ENCODE peak calls at places on chromosomes 5 and 9, in ten cellular contexts. U is tibial nerve, M is AG04450, Y is sigmoid colon, J is astrocyte, I is SJSA1, F is SK-N-SH, H is hepatocyte, D is heart right ventricle, S is pancreas. K is an unnamed sample. For H3K9me3, the result is how much of the 10 kb centered on the place peaks cover.

GRCh38 chr9:136915632-136916329 is 28.8 kb downstream of the FBXW5 start:
- DNase-seq in J (no peak), M (no peak), U (no peak), H (no peak), D (no peak), Y (no peak), I (no peak), F (no peak), S (no peak), K (no peak)

GRCh38 chr5:103452666-103453065 is 109.9 kb downstream of the NUDT12 start:
- DNase-seq in M (no peak), F (no peak), J (peak), U (no peak), D (no peak), I (peak), S (no peak), Y (no peak), H (no peak), K (no peak)

GRCh38 chr9:90340421-90340820 is 302.2 kb downstream of the DIRAS2 start:
- DNase-seq in U (no peak), F (no peak), Y (no peak), D (no peak), I (no peak), S (no peak), M (peak), J (peak), H (peak), K (no peak)

GRCh38 chr5:150411245-150411979 is 1.3 kb downstream of the CD74 start:
- DNase-seq in H (peak), F (no peak), J (no peak), D (no peak), U (peak), M (no peak), Y (no peak), S (no peak), I (no peak), K (peak)

GRCh38 chr5:64939772-64940510 is 171.2 kb downstream of the CWC27 start:
- DNase-seq in M (no peak), J (no peak), H (peak), D (peak), F (no peak), Y (peak), I (peak), S (no peak), U (no peak), K (no peak)

GRCh38 chr5:42887094-42887493 is 75.4 kb upstream of the SELENOP start:
- DNase-seq in F (no peak), H (peak), U (no peak), D (no peak), Y (peak), M (no peak), I (no peak), J (no peak), S (no peak), K (no peak)

GRCh38 chr5:177982072-177982727 is 13.8 kb downstream of the PROP1 start:
- DNase-seq in S (peak), F (peak), Y (no peak), U (no peak), H (no peak), I (no peak), J (no peak), D (no peak), M (no peak), K (no peak)

GRCh38 chr5:88142801-88143692 is 125.6 kb downstream of the TMEM161B start:
- DNase-seq in J (peak), D (no peak), S (no peak), F (no peak), U (no peak), M (no peak), H (no peak), Y (peak), I (no peak), K (no peak)

GRCh38 chr9:128406848-128407391 is 13.7 kb upstream of the CERCAM start:
- DNase-seq in J (peak), M (no peak), U (no peak), I (no peak), S (no peak), H (no peak), D (no peak), F (no peak), Y (no peak), K (no peak)

GRCh38 chr5:1792842-1793266 is 6.8 kb downstream of the MRPL36 start:
- DNase-seq in H (no peak), F (no peak), J (peak), I (no peak), U (no peak), M (peak), S (no peak), D (no peak), Y (peak), K (peak)

GRCh38 chr5:32298056-32298420 is 14.7 kb downstream of the MTMR12 start:
- DNase-seq in F (no peak), D (no peak), S (no peak), M (no peak), J (no peak), H (no peak), Y (no peak), U (no peak), I (no peak), K (no peak)

GRCh38 chr9:108815156-108815555 is 40.6 kb downstream of the ACTL7B start:
- DNase-seq in I (no peak), S (no peak), Y (no peak), U (no peak), M (no peak), F (no peak), J (no peak), H (peak), D (no peak), K (no peak)

GRCh38 chr5:4661326-4661725 is 478.8 kb upstream of the ADAMTS16 start:
- DNase-seq in H (no peak), S (no peak), D (no peak), U (no peak), F (no peak), I (no peak), M (no peak), J (no peak), Y (no peak), K (no peak)

GRCh38 chr5:113321266-113321665 is 113.5 kb downstream of the TSSK1B start:
- DNase-seq in U (no peak), I (no peak), H (no peak), M (no peak), Y (no peak), S (no peak), D (no peak), F (no peak), J (no peak), K (no peak)

GRCh38 chr5:41346609-41347008 is 133.3 kb upstream of the C6 start:
- DNase-seq in I (no peak), U (no peak), Y (no peak), F (no peak), M (no peak), H (no peak), D (no peak), S (no peak), J (no peak), K (no peak)

GRCh38 chr5:2257326-2258244 is 374.9 kb upstream of the IRX4 start:
- DNase-seq in M (no peak), Y (no peak), D (no peak), S (no peak), H (no peak), U (no peak), F (no peak), J (no peak), I (no peak), K (no peak)

GRCh38 chr9:129221233-129221632 is 43.2 kb upstream of the IER5L start:
- DNase-seq in M (no peak), H (no peak), S (no peak), U (no peak), Y (no peak), I (no peak), J (no peak), D (no peak), F (no peak), K (no peak)

GRCh38 chr5:72412283-72413055 is 92.3 kb downstream of the PTCD2 start:
- DNase-seq in J (peak), M (no peak), S (no peak), I (no peak), Y (no peak), D (no peak), F (no peak), U (no peak), H (no peak), K (no peak)

GRCh38 chr5:174423538-174423937 is 300.8 kb upstream of the MSX2 start:
- DNase-seq in I (no peak), H (no peak), D (no peak), U (no peak), M (no peak), Y (no peak), J (no peak), F (no peak), S (no peak), K (no peak)
- H3K9me3 ChIP-seq in I (under half), H (under half), D (under half), U (under half), M (under half), Y (under half), J (under half), F (under half), S (under half), K (under half)

DNA sequence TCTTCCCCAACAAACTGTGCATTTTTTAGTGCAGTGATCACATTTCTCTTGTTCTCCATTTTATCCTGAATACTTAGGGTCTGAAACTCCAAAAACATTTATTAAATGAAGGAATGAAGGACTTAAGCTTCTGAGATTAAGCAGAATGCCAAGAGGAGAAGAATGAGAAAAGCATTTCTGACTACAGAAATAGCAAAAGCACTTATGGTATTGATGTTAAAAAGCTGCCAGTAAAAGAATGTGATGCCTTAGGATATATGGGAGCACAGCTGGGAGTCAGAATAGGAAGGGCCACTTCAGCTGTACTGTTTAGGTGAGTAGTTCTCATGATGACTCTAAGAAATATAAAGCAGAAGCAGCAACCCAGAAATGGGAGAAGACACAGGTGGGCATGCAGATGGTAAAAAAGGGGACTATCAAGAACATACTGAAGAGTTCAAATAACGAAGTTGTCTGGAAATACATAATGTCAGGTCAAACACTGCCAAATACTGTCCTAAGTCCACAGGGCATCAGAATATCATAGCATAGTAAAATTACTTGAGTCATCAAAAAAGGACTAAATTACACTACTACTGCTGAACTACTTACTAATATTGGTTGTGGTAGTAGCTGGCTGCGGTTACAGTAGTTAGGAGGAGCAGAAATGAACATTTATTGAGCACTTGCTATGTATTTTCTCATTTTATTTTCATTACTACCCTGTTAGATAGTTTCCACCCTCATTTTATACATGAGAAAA is 132.7 kb downstream of the MAPKAP1 start:
- DNase-seq in Y (no peak), D (no peak), I (no peak), S (no peak), U (no peak), M (no peak), F (no peak), J (no peak), H (no peak), K (no peak)
- H3K9me3 ChIP-seq in Y (under half), D (under half), I (under half), S (under half), U (under half), M (under half), F (under half), J (under half), H (under half), K (under half)

DNA sequence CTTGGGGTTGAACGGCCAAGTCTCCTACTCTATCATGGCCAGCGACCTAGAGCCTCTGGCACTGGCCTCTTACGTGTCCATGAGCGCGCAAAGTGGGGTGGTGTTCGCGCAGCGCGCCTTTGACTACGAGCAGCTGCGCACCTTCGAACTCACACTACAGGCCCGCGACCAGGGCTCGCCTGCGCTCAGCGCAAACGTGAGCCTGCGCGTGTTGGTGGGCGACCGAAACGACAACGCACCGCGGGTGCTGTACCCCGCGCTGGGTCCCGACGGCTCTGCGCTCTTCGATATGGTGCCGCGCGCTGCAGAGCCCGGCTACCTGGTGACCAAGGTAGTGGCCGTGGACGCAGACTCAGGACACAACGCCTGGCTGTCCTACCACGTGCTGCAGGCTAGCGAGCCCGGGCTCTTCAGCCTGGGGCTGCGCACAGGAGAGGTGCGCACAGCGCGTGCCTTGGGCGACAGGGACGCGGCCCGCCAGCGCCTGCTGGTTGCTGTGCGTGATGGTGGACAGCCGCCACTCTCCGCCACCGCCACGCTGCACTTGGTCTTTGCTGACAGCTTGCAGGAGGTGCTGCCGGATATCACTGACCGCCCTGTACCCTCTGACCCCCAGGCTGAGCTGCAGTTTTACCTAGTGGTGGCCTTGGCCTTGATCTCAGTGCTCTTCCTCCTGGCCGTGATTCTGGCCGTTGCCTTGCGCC is 2.0 kb downstream of the PCDHGB5 start:
- DNase-seq in U (no peak), I (no peak), Y (no peak), M (no peak), F (no peak), H (no peak), S (no peak), D (no peak), J (no peak), K (no peak)
- H3K9me3 ChIP-seq in U (half or more), I (under half), Y (half or more), M (half or more), F (under half), H (under half), S (under half), D (half or more), J (under half), K (under half)

GRCh38 chr9:122477346-122477745 is 380 bp downstream of the OR1J1 start:
- DNase-seq in J (no peak), Y (no peak), F (no peak), U (no peak), D (no peak), H (no peak), I (no peak), S (no peak), M (no peak), K (no peak)

GRCh38 chr9:122474561-122474960 is 3.2 kb downstream of the OR1J1 start:
- DNase-seq in U (no peak), F (no peak), S (no peak), Y (no peak), D (no peak), M (no peak), J (no peak), H (no peak), I (no peak), K (no peak)

GRCh38 chr9:122475717-122476116 is 2.0 kb downstream of the OR1J1 start:
- DNase-seq in U (no peak), F (no peak), J (no peak), Y (no peak), I (no peak), S (no peak), M (no peak), D (no peak), H (no peak), K (no peak)

DNA sequence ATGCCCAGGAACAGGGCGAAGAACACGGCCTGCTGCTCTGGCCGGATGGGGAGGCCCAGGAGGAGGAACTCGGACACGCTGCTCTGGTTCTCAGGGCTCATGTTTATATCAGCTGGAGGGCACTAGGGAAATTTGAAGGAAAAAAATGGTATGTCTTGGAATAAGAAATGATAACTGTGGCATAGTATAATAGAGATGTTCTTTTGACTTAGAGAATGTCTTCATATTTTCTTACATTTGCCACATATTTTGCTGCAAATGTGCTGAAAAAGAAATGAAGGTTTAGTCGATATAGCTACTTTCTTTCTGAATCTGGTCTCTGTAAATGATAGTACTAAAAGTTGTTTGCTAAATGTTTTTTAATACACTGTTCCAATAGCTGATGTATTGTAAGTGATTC is at the start of gene OR1J1:
- DNase-seq in F (no peak), J (no peak), Y (no peak), H (no peak), U (no peak), S (no peak), I (no peak), M (no peak), D (no peak), K (no peak)
- H3K9me3 ChIP-seq in F (under half), J (under half), Y (under half), H (under half), U (under half), S (under half), I (under half), M (under half), D (under half), K (under half)

DNA sequence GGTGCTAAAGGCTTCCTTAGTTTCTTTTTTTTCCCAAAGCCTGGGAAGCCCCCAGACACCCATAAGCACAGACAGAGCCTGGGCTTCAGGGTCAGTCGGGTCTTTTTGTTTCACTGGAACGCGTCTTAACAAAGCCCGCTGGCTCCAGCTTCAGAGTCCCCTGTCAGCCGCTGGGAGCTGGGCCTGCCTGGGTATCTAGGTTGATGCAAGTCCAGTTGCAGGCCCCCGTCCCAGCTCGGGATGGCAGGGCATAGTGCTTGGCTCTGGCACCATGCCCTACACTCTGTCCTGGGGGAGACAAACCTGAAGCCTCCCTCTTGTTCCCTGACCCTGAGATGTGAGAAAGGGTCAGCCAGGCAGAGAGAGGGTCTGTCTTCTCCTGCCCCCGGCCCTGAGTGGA is 14.5 kb downstream of the OLFM1 start:
- DNase-seq in D (no peak), Y (no peak), S (no peak), U (no peak), F (no peak), M (no peak), I (no peak), J (no peak), H (no peak), K (no peak)
- H3K9me3 ChIP-seq in D (under half), Y (under half), S (under half), U (under half), F (under half), M (under half), I (under half), J (under half), H (under half), K (under half)

K was measured in T-helper 17 cell.